ENCODE peak calls at places on chromosomes 13 and 19, in five cellular contexts. M, Q, F, V and J are unnamed samples.

GRCh38 chr19:3509566-3509989 is 3.5 kb downstream of the FZR1 start:
- DNase-seq in M (no peak), Q (no peak), F (peak), V (no peak), J (no peak)

GRCh38 chr13:43303040-43303729 is 279.8 kb downstream of the DNAJC15 start:
- DNase-seq in M (no peak), Q (peak), F (peak), V (no peak), J (peak)

GRCh38 chr19:4717191-4717965 is 6.3 kb downstream of the DPP9 start:
- DNase-seq in M (no peak), Q (no peak), F (peak), V (no peak), J (no peak)

GRCh38 chr19:362683-363082 is 18.1 kb upstream of the MIER2 start:
- DNase-seq in M (no peak), Q (no peak), F (no peak), V (no peak), J (no peak)

GRCh38 chr13:77530870-77531269 is 4.6 kb upstream of the SCEL start:
- DNase-seq in M (no peak), Q (no peak), F (no peak), V (no peak), J (no peak)

GRCh38 chr13:20197361-20197834 is 4.7 kb upstream of the GJB2 start:
- DNase-seq in M (no peak), Q (no peak), F (peak), V (no peak), J (no peak)

GRCh38 chr19:10568444-10568825 is 344 bp downstream of the CDKN2D start:
- DNase-seq in M (no peak), Q (no peak), F (peak), V (no peak), J (peak)

GRCh38 chr19:14972676-14973075 is 7.0 kb downstream of the SLC1A6 start:
- DNase-seq in M (no peak), Q (no peak), F (no peak), V (no peak), J (no peak)

GRCh38 chr19:16628984-16629691 is 1.1 kb upstream of the MED26 start:
- DNase-seq in M (no peak), Q (no peak), F (peak), V (no peak), J (peak)

GRCh38 chr13:53460776-53461175 is 432.2 kb downstream of the OLFM4 start:
- DNase-seq in M (no peak), Q (no peak), F (no peak), V (no peak), J (no peak)

GRCh38 chr13:111040821-111041220 is 74.3 kb upstream of the ARHGEF7 start:
- DNase-seq in M (no peak), Q (no peak), F (no peak), V (no peak), J (no peak)

GRCh38 chr13:77521595-77522367 is 13.7 kb upstream of the SCEL start:
- DNase-seq in M (no peak), Q (no peak), F (peak), V (no peak), J (no peak)

GRCh38 chr19:17952041-17952976 is 14.6 kb upstream of the KCNN1 start:
- DNase-seq in M (peak), Q (no peak), F (no peak), V (no peak), J (no peak)

GRCh38 chr19:10699650-10700335 is 1.4 kb upstream of the QTRT1 start:
- DNase-seq in M (peak), Q (peak), F (peak), V (peak), J (no peak)

GRCh38 chr13:110418944-110419343 is 111.9 kb downstream of the COL4A2 start:
- DNase-seq in M (no peak), Q (no peak), F (peak), V (no peak), J (no peak)

GRCh38 chr13:90197722-90198121 is 1149.8 kb upstream of the MIR17HG start:
- DNase-seq in M (no peak), Q (no peak), F (no peak), V (no peak), J (no peak)

GRCh38 chr13:98900442-98900841 is 77.4 kb downstream of the DOCK9 start:
- DNase-seq in M (no peak), Q (no peak), F (no peak), V (no peak), J (no peak)

GRCh38 chr13:100356889-100357288 is 231.7 kb downstream of the GGACT start:
- DNase-seq in M (no peak), Q (no peak), F (no peak), V (no peak), J (no peak)

GRCh38 chr19:56594446-56594782 is 688 bp upstream of the ZNF71 start:
- DNase-seq in M (no peak), Q (no peak), F (no peak), V (no peak), J (no peak)

GRCh38 chr13:20588529-20589110 is 21.7 kb downstream of the IFT88 start:
- DNase-seq in M (no peak), Q (no peak), F (no peak), V (no peak), J (no peak)